ENCODE peak calls at places on chromosomes 2 and 18, in seven cellular contexts. G is PC-9, U is testis, Q is left ventricle myocardium inferior, O is stomach, D is thoracic aorta, E is colonic mucosa. C is an unnamed sample. For H3K4me1, the result is how much of the 10 kb centered on the place peaks cover.

GRCh38 chr2:177474904-177475474 is 82.4 kb downstream of the AGPS start:
- DNase-seq in G (no peak), U (no peak), D (no peak), E (no peak), Q (no peak), O (no peak), C (no peak)

GRCh38 chr2:148021059-148021985 is at the start of gene MBD5:
- DNase-seq in E (peak), U (peak), Q (no peak), G (peak), O (peak), D (peak), C (peak)

GRCh38 chr2:241354668-241355658 is 1.1 kb upstream of the FARP2 start:
- DNase-seq in O (peak), D (peak), E (peak), G (peak), U (peak), Q (peak), C (peak)

GRCh38 chr2:126372406-126372805 is 283.6 kb upstream of the GYPC start:
- DNase-seq in G (peak), E (no peak), D (no peak), O (no peak), U (no peak), Q (no peak), C (no peak)

GRCh38 chr2:197926673-197927072 is 122.3 kb downstream of the PLCL1 start:
- DNase-seq in D (no peak), G (no peak), Q (no peak), E (no peak), U (no peak), O (no peak), C (no peak)

GRCh38 chr18:75208055-75208835 is 694 bp downstream of the PTGR3 start:
- DNase-seq in D (no peak), E (peak), G (peak), Q (peak), U (peak), O (peak), C (peak)

GRCh38 chr2:9392895-9393757 is 30.2 kb downstream of the ITGB1BP1 start:
- DNase-seq in E (no peak), U (no peak), G (no peak), O (no peak), D (no peak), Q (no peak), C (no peak)

GRCh38 chr2:215465246-215465645 is 29.4 kb upstream of the FN1 start:
- DNase-seq in U (no peak), D (no peak), E (no peak), Q (no peak), O (no peak), G (peak), C (no peak)

GRCh38 chr2:241011751-241012510 is 13.5 kb downstream of the SNED1 start:
- DNase-seq in G (no peak), O (peak), U (peak), E (no peak), Q (no peak), D (no peak), C (no peak)

GRCh38 chr2:150732064-150732463 is 244.6 kb upstream of the RND3 start:
- DNase-seq in Q (no peak), O (no peak), G (no peak), D (no peak), E (no peak), U (no peak), C (no peak)

GRCh38 chr2:158599609-158600008 is 142.9 kb downstream of the PKP4 start:
- DNase-seq in E (no peak), D (no peak), O (no peak), U (no peak), Q (no peak), G (no peak), C (no peak)

GRCh38 chr2:72278046-72278445 is 130.4 kb upstream of the CYP26B1 start:
- DNase-seq in E (no peak), U (no peak), O (no peak), Q (no peak), G (no peak), D (no peak), C (no peak)

GRCh38 chr2:200219400-200220113 is 86.9 kb upstream of the SPATS2L start:
- DNase-seq in O (no peak), Q (no peak), E (peak), G (no peak), U (no peak), D (no peak), C (no peak)

GRCh38 chr2:164439235-164439634 is 182.0 kb downstream of the GRB14 start:
- DNase-seq in G (no peak), E (no peak), Q (no peak), O (no peak), U (no peak), D (no peak), C (no peak)

GRCh38 chr2:198326431-198326830 is 522.0 kb downstream of the PLCL1 start:
- DNase-seq in E (no peak), U (no peak), Q (no peak), D (no peak), G (no peak), O (no peak), C (no peak)

GRCh38 chr2:237859082-237859433 is 365 bp upstream of the RAMP1 start:
- DNase-seq in Q (no peak), G (no peak), U (no peak), D (no peak), O (no peak), E (no peak), C (no peak)

GRCh38 chr2:216222650-216223352 is 113.7 kb downstream of the XRCC5 start:
- DNase-seq in O (no peak), U (no peak), E (no peak), Q (no peak), D (no peak), G (no peak), C (no peak)

GRCh38 chr18:21918693-21919092 is 178.1 kb downstream of the MIB1 start:
- DNase-seq in Q (no peak), E (no peak), D (no peak), O (no peak), G (no peak), U (no peak), C (no peak)
- H3K4me1 ChIP-seq in Q (under half), E (under half), D (under half), O (under half), G (under half), U (under half), C (under half)

DNA sequence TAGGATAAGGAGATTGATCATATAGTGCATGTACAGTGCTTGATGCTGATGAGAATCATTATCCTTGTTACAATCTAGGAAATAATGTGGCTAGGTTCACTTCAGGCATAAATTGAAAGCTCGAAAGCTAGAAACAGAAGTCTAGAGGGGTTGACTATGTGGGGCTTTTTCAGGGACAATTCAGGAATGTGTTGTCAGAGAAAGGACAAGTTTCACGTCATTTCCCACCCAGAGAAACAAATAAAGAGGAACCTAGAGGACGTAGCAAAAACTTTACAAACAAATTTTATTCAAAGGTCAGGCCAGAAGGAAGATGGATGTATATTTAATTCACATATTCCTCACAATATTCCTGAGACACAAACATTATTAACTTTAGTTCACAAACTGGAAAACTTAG is 7.6 kb downstream of the CYRIA start:
- DNase-seq in Q (no peak), D (no peak), G (peak), E (no peak), U (no peak), O (no peak), C (no peak)
- H3K27ac ChIP-seq in Q (peak), D (peak), G (no peak), E (peak), U (no peak), O (peak), C (no peak)

DNA sequence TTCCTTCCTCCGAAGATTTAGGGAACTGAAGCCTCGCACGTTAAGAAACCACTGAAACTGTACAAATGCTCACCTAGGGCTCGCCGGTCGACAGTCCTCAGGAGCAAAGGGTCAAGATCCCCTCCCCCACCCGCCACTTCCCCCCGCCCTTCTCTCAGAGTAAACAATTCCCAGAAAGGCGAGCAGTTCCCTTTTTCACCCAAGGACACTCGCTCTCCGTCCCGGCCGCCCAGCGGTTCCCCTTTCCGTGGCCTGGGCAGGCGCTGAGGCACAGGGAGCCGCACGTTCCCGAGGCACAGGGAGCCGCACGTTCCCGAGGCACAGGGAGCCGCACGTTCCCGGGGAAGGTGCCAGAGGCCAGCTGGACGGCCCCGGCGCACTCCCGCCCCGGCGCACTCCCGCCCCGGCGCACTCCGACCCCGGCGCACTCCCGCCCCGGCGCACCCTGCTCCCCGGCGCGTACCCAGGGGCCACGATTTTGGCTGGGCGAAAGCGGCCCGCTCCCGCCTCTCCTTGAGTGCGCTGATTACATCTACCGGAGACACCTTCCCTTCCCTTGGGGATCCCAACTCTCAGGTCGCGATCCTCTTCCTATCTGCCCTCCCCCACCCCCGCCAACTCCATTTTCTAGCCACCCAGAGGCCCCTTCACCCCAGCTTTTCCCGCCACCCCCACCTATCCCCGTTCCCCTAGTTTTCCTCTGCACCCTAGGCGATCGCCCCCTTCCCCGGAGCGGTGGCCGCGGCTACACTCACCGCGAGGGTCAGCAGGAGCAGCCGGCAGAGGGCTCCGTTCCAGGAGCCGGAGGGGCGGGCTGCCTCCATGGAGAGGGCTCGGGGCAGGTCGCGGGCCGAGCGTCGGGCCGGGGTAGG is 837 bp downstream of the DSC2 start:
- DNase-seq in E (peak), G (no peak), D (no peak), U (peak), Q (peak), O (peak), C (no peak)
- H3K4me3 ChIP-seq in E (peak), G (peak), D (peak), U (peak), Q (peak), O (peak), C (no peak)

GRCh38 chr18:13376298-13376840 is 157.8 kb downstream of the LDLRAD4 start:
- DNase-seq in O (no peak), U (no peak), E (no peak), D (no peak), G (no peak), Q (no peak), C (peak)
- H3K4me1 ChIP-seq in O (under half), U (under half), E (under half), D (half or more), G (under half), Q (half or more), C (half or more)

GRCh38 chr2:239425496-239426098 is 24.8 kb upstream of the HDAC4 start:
- DNase-seq in U (no peak), Q (no peak), E (no peak), D (no peak), O (no peak), G (no peak), C (no peak)
- H3K27ac ChIP-seq in U (no peak), Q (no peak), E (no peak), D (no peak), O (no peak), G (no peak), C (no peak)

GRCh38 chr18:79395761-79396404 is at the start of gene NFATC1:
- DNase-seq in U (peak), O (peak), Q (peak), D (peak), E (peak), G (no peak), C (peak)

GRCh38 chr18:79395308-79395640 is 456 bp upstream of the NFATC1 start:
- DNase-seq in E (no peak), O (no peak), Q (no peak), U (no peak), D (no peak), G (no peak), C (no peak)

GRCh38 chr18:79393181-79393598 is 2.5 kb upstream of the NFATC1 start:
- DNase-seq in O (no peak), G (no peak), U (no peak), E (no peak), Q (no peak), D (no peak), C (no peak)

GRCh38 chr18:79393626-79394401 is 1.9 kb upstream of the NFATC1 start:
- DNase-seq in D (peak), U (peak), O (peak), E (peak), G (peak), Q (peak), C (peak)

DNA sequence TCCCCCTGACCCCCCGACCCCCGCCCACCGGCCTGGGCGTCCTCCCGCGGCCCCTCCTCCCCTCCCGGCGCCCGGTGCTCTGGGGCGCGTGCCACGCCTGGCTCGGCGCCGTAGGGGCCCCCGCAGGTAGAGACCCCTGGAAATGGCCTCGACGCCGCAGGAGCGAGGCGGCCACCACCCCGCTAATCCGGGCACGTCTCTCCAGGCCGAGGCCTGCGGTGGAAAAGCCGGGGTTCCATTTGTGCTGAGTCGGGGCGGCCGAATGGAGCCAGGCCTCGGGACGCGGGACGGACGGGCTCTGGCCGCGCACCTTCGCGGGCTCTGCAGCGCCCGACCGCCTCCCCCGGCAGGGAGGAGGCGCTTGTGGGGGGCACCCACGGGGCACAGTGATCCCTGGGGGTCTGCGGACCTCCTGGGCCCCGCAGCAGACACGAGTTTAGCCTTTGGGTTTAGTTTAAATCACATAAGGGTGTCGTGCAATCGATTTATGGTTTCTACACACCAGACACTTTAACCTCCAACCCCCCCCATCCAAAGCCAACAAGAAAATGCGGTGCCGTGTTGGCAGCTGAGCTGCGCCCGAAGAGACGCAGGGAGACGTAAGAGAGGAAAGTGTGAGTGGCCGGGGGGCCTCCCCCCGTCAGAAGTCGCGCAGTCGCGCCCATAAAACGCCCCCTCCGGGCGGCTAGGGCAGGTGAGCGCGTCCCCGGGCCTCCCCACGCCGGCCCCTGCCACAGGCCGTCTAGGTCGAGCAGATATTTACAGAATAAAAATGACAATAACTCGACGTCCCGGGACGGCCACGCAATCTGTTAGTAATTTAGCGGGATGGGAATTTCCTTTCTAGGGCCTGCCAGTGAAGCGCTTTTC is 1.1 kb upstream of the NFATC1 start:
- DNase-seq in D (no peak), G (no peak), U (no peak), Q (no peak), E (no peak), O (no peak), C (peak)
- H3K4me3 ChIP-seq in D (peak), G (peak), U (peak), Q (peak), E (peak), O (peak), C (peak)

DNA sequence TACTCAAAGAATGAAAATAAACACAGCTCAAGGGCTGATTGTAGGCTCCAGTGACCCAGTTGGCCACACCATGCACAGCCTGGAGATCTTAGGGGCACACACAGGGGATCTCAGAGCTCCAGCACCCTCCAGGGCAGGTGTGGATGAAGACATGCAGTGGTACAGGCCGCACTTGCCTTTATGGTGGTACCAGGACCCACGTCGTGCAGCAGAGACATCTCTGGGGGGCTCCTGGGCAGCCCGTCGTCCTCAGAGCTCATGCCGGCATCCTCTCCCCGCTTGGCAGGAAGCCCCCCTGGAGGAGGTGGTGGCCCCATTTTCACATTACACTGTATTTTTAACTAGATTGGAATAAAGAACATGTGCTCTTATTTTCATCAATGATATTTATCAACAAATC is 101.2 kb upstream of the MGAT4A start:
- DNase-seq in G (no peak), Q (no peak), D (no peak), U (no peak), O (no peak), E (no peak), C (no peak)
- H3K4me1 ChIP-seq in G (under half), Q (under half), D (under half), U (under half), O (under half), E (under half), C (half or more)

GRCh38 chr18:48825101-48825745 is 125.5 kb downstream of the SMAD7 start:
- DNase-seq in D (no peak), O (peak), Q (no peak), U (no peak), E (peak), G (no peak), C (no peak)

GRCh38 chr18:48826806-48827205 is 124.0 kb downstream of the SMAD7 start:
- DNase-seq in Q (no peak), O (peak), E (peak), U (no peak), D (no peak), G (no peak), C (no peak)

GRCh38 chr18:48827321-48828200 is 123.2 kb downstream of the SMAD7 start:
- DNase-seq in Q (no peak), U (no peak), D (no peak), G (peak), O (peak), E (no peak), C (no peak)

GRCh38 chr18:48824231-48824970 is 126.4 kb downstream of the SMAD7 start:
- DNase-seq in D (no peak), Q (no peak), U (no peak), O (peak), G (no peak), E (peak), C (no peak)

GRCh38 chr18:48826271-48826670 is 124.5 kb downstream of the SMAD7 start:
- DNase-seq in G (no peak), E (peak), D (no peak), O (peak), Q (no peak), U (no peak), C (no peak)
- H3K27ac ChIP-seq in G (no peak), E (no peak), D (peak), O (no peak), Q (peak), U (no peak), C (no peak)